ENCODE peak calls at places on chromosomes 2 and 18, in nine cellular contexts. T, P, M, D, V, S, W, C and I are unnamed samples.

GRCh38 chr2:28316546-28317335 is 75.9 kb upstream of the FOSL2 start:
- DNase-seq in V (no peak), M (no peak), W (no peak), P (no peak), D (no peak), T (no peak), S (no peak), C (no peak), I (no peak)

GRCh38 chr2:88087073-88087472 is 19.4 kb downstream of the SMYD1 start:
- DNase-seq in D (no peak), C (no peak), T (no peak), M (no peak), S (no peak), V (no peak), W (no peak), P (no peak), I (no peak)

GRCh38 chr18:68608861-68609465 is 105.9 kb downstream of the TMX3 start:
- DNase-seq in T (no peak), C (no peak), D (no peak), V (no peak), W (no peak), S (no peak), P (no peak), M (no peak), I (no peak)

GRCh38 chr2:231987088-231987788 is 25.7 kb downstream of the DIS3L2 start:
- DNase-seq in D (peak; percentile 34), C (peak; percentile 49), S (no peak), V (no peak), P (peak; percentile 24), T (no peak), M (no peak), W (no peak), I (no peak)

GRCh38 chr2:213934560-213934959 is 476.3 kb upstream of the VWC2L start:
- DNase-seq in V (peak; percentile 6), C (peak; percentile 16), W (peak; percentile 35), S (no peak), T (no peak), M (no peak), D (peak; percentile 41), P (no peak), I (no peak)

GRCh38 chr2:187922841-187923240 is 368.6 kb upstream of the TFPI start:
- DNase-seq in T (no peak), M (no peak), W (no peak), V (no peak), C (no peak), P (no peak), D (no peak), S (no peak), I (no peak)

GRCh38 chr2:217271813-217272212 is 411.9 kb upstream of the TNP1 start:
- DNase-seq in V (no peak), W (no peak), T (no peak), C (no peak), D (no peak), P (no peak), M (no peak), S (no peak), I (no peak)

GRCh38 chr2:177285892-177286715 is 21.6 kb upstream of the NFE2L2 start:
- DNase-seq in M (no peak), V (no peak), C (no peak), T (no peak), D (no peak), P (no peak), W (no peak), S (no peak), I (no peak)

GRCh38 chr2:215635788-215636139 is 199.9 kb upstream of the FN1 start:
- DNase-seq in P (no peak), W (no peak), D (peak; percentile 82), C (peak; percentile 71), V (no peak), S (no peak), M (no peak), T (no peak), I (no peak)

GRCh38 chr2:200787351-200788128 is 24.2 kb upstream of the BZW1 start:
- DNase-seq in M (no peak), D (peak; percentile 99), C (peak; percentile 92), V (peak; percentile 76), S (no peak), P (peak; percentile 98), W (no peak), T (no peak), I (no peak)

GRCh38 chr18:74142251-74142650 is 5.4 kb downstream of the FBXO15 start:
- DNase-seq in M (no peak), W (no peak), S (no peak), D (no peak), C (no peak), T (no peak), P (no peak), V (no peak), I (no peak)

GRCh38 chr2:232261776-232262175 is 116.8 kb upstream of the ALPP start:
- DNase-seq in V (no peak), S (no peak), W (no peak), P (no peak), C (no peak), D (no peak), M (no peak), T (no peak), I (no peak)

GRCh38 chr2:104853926-104854506 is at the start of gene POU3F3:
- DNase-seq in T (peak; percentile 59), D (no peak), M (peak; percentile 74), S (peak; percentile 46), C (peak; percentile 23), W (peak; percentile 32), P (no peak), V (peak; percentile 87), I (peak; percentile 64)

GRCh38 chr2:18723219-18723618 is 133.8 kb upstream of the NT5C1B start:
- DNase-seq in W (no peak), T (no peak), C (no peak), S (no peak), M (no peak), P (no peak), D (no peak), V (no peak), I (no peak)

GRCh38 chr2:113084249-113085000 is 16.7 kb downstream of the IL1F10 start:
- DNase-seq in V (no peak), T (no peak), D (peak; percentile 22), W (peak; percentile 18), C (peak; percentile 28), S (no peak), M (no peak), P (no peak), I (no peak)

GRCh38 chr2:200253631-200254030 is 52.9 kb upstream of the SPATS2L start:
- DNase-seq in P (no peak), W (no peak), D (peak; percentile 58), T (peak; percentile 29), M (no peak), C (peak; percentile 43), S (peak; percentile 34), V (no peak), I (no peak)

GRCh38 chr2:48207201-48207641 is 300.9 kb upstream of the FBXO11 start:
- DNase-seq in C (no peak), T (no peak), M (no peak), W (no peak), P (no peak), V (no peak), D (no peak), S (no peak), I (no peak)

GRCh38 chr18:79737426-79737825 is 57.8 kb downstream of the CTDP1 start:
- DNase-seq in S (no peak), W (no peak), M (no peak), D (no peak), C (no peak), P (no peak), V (no peak), T (no peak), I (peak; percentile 32)

GRCh38 chr2:27735263-27735904 is 36.1 kb upstream of the MRPL33 start:
- DNase-seq in D (peak; percentile 62), P (no peak), C (peak; percentile 90), S (peak; percentile 81), M (peak; percentile 89), T (peak; percentile 89), V (no peak), W (peak; percentile 17), I (peak; percentile 32)

GRCh38 chr2:106869512-106870276 is 16.3 kb downstream of the ST6GAL2 start:
- DNase-seq in P (no peak), W (no peak), V (no peak), S (no peak), D (no peak), T (no peak), M (no peak), C (no peak), I (no peak)

GRCh38 chr18:78427081-78427480 is 552.5 kb upstream of the SALL3 start:
- DNase-seq in S (no peak), T (no peak), M (no peak), C (no peak), V (no peak), P (no peak), D (no peak), W (no peak), I (no peak)

GRCh38 chr2:15714609-15715008 is 122.9 kb downstream of the DDX1 start:
- DNase-seq in M (no peak), V (no peak), T (no peak), W (no peak), S (no peak), D (no peak), P (no peak), C (no peak), I (no peak)

GRCh38 chr2:176637497-176638166 is 368.4 kb downstream of the MTX2 start:
- DNase-seq in D (peak; percentile 25), T (peak; percentile 53), V (no peak), C (peak; percentile 62), S (peak; percentile 29), W (peak; percentile 19), P (no peak), M (peak; percentile 72), I (peak; percentile 59)

GRCh38 chr18:32478317-32478716 is 7.6 kb upstream of the GAREM1 start:
- DNase-seq in S (no peak), T (no peak), W (no peak), M (no peak), D (no peak), P (no peak), C (no peak), V (no peak), I (no peak)

GRCh38 chr18:13726972-13727331 is 479 bp downstream of the RNMT start:
- DNase-seq in M (no peak), P (no peak), W (no peak), S (no peak), C (peak; percentile 64), D (peak; percentile 61), V (no peak), T (no peak), I (no peak)

GRCh38 chr2:101958071-101958470 is 33.7 kb upstream of the IL1R2 start:
- DNase-seq in W (no peak), D (peak; percentile 90), S (no peak), V (no peak), P (peak; percentile 23), M (no peak), C (peak; percentile 53), T (no peak), I (no peak)

GRCh38 chr18:24197412-24197811 is 58.5 kb downstream of the CABYR start:
- DNase-seq in S (no peak), C (no peak), D (no peak), M (no peak), T (no peak), V (no peak), W (no peak), P (no peak), I (no peak)

GRCh38 chr2:237507478-237507877 is 20.4 kb downstream of the MLPH start:
- DNase-seq in S (no peak), C (no peak), D (no peak), V (no peak), P (no peak), M (no peak), W (no peak), T (no peak), I (no peak)